ENCODE peak calls at places on chromosomes 5 and 9, in six cellular contexts. I, F, K, T, H and E are unnamed samples.
A peak's percentile ranks its signal among the peaks of the same experiment; 100 is the strongest.

GRCh38 chr5:79301046-79301712 is 65.2 kb downstream of the JMY start:
- DNase-seq in I (no peak), T (peak; percentile 78), F (peak; percentile 17), H (no peak), K (no peak), E (no peak)

GRCh38 chr5:167012281-167013034 is 1279.0 kb upstream of the WWC1 start:
- DNase-seq in H (no peak), K (no peak), I (no peak), F (no peak), T (no peak), E (no peak)

GRCh38 chr5:122076669-122077450 is 1.2 kb downstream of the LOX start:
- DNase-seq in H (peak; percentile 81), K (no peak), I (peak; percentile 85), T (peak; percentile 76), F (no peak), E (no peak)

GRCh38 chr5:117800261-117800660 is 1188.1 kb downstream of the DTWD2 start:
- DNase-seq in I (no peak), K (no peak), F (no peak), T (peak; percentile 51), H (no peak), E (no peak)

GRCh38 chr5:122183098-122183794 is 53.9 kb downstream of the ZNF474 start:
- DNase-seq in K (no peak), H (peak; percentile 90), T (peak; percentile 76), I (no peak), F (peak; percentile 70), E (peak; percentile 48)

GRCh38 chr5:179916523-179916922 is 8.8 kb upstream of the TBC1D9B start:
- DNase-seq in T (no peak), I (no peak), K (no peak), H (no peak), F (no peak), E (no peak)

GRCh38 chr9:109507421-109507838 is 9.3 kb upstream of the PTPN3 start:
- DNase-seq in K (no peak), H (peak; percentile 16), F (peak; percentile 73), T (peak; percentile 86), I (no peak), E (peak; percentile 60)

GRCh38 chr9:134601764-134602163 is 39.8 kb upstream of the COL5A1 start:
- DNase-seq in T (peak; percentile 67), I (no peak), K (no peak), H (no peak), F (no peak), E (peak; percentile 6)

DNA sequence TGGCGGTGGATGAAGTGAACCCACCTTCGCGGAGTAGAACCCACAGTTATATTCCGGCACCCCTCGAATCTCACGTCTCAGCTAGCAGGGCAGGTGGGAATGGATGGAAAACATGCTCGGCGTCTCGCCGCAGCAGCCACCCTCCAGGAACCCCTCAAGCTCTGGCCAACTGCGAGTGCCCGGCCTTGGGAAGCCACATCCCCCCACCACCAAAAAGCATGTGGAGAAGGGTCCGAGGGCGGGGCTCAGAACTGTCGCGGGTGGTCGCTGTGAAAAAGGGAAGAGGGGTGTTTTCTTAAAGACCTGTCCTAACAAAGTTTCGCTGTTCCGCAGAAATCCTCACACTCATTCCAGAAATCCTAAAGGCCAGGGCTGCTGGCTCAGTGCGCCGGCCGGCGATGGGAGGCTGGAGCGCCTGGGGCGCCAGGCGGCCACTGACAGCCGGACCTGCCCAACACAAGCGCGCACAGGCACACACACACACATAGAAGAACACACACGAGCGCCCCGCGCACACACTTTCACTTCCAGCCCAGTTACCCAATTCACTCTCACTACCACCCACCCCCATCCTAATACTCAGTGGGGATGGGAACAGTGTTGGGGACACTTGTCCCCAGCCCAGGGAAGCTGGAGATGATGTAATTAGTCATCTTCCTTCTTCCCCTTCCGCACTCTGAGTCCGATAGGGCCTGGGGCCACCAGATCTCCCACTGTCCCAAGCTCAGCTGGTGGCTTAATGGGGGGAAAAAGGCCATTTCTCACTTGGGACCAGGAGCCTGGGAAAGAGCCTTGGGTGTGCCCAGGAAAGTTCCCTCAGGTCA is 2.0 kb downstream of the EBF1 start:
- DNase-seq in I (peak; percentile 29), K (peak; percentile 68), F (peak; percentile 23), T (peak; percentile 25), H (no peak), E (peak; percentile 67)
- H3K4me3 ChIP-seq in I (no peak overlapping the region), K (peak overlapping the region; percentile 94), F (peak overlapping the region; percentile 52), T (no peak overlapping the region), H (peak overlapping the region; percentile 24), E (peak overlapping the region; percentile 69)

GRCh38 chr5:154611341-154611767 is 133.3 kb upstream of the HAND1 start:
- DNase-seq in K (no peak), I (no peak), F (no peak), T (peak; percentile 18), H (no peak), E (no peak)

GRCh38 chr5:154612666-154613065 is 134.6 kb upstream of the HAND1 start:
- DNase-seq in K (no peak), T (no peak), F (no peak), H (no peak), I (no peak), E (no peak)

GRCh38 chr5:154607746-154608145 is 129.7 kb upstream of the HAND1 start:
- DNase-seq in T (no peak), H (no peak), K (no peak), I (no peak), F (no peak), E (no peak)

GRCh38 chr5:154608531-154609011 is 130.5 kb upstream of the HAND1 start:
- DNase-seq in T (no peak), K (no peak), H (no peak), I (peak; percentile 91), F (no peak), E (no peak)

DNA sequence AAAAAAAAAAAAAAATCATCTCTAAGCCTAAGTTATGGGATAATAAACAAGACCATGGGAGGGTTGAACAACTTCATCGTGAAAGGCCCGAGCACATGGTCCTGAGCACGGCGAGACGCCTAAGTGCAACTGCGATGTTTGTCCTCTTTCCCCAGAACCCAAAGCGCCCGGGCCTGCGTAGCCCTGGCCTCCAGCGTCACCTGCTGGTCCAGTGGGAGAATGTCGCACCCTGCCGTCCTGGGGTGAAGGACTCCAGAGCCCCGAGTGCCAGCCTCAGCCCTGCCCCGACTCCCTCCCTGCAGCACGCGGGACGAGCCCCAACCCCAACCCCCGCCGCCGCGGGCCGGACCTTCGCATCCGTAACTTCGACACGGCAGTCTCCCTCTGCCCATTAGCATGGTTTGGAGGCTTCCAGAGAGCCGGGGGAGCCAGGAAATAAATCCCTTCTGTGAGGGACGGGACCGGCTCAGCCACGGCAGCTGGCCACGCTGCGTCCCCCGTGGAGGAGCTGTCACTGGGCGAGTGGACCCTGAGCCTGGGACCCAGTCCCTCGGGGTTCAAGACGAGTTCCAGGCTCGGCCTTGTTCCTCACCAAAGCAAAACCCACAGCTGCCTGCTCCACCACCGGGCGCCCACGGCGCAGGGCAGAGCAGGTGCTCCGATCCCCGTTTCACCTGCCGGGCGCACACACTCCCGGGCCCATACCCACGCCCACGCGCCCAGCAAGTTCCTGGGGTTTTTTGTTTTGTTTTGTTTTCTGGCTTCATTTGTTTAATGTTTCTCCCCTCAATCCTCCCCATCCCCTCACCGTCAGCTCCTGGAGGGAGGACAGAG is 132.5 kb upstream of the HAND1 start:
- DNase-seq in F (no peak), K (peak; percentile 58), H (peak; percentile 75), T (peak; percentile 59), I (peak; percentile 93), E (peak; percentile 81)
- H3K4me3 ChIP-seq in F (peak overlapping the region; percentile 29), K (no peak overlapping the region), H (peak overlapping the region; percentile 32), T (peak overlapping the region; percentile 4), I (no peak overlapping the region), E (peak overlapping the region; percentile 42)

GRCh38 chr9:34957492-34958410 is at the start of gene PHF24:
- DNase-seq in I (peak; percentile 14), H (no peak), F (no peak), K (no peak), T (no peak), E (peak; percentile 47)
- H3K4me3 ChIP-seq in I (no peak within 1 kb of the TSS), H (peak within 1 kb of the TSS; percentile 41), F (no peak within 1 kb of the TSS), K (no peak within 1 kb of the TSS), T (peak within 1 kb of the TSS; percentile 29), E (peak within 1 kb of the TSS; percentile 54)

DNA sequence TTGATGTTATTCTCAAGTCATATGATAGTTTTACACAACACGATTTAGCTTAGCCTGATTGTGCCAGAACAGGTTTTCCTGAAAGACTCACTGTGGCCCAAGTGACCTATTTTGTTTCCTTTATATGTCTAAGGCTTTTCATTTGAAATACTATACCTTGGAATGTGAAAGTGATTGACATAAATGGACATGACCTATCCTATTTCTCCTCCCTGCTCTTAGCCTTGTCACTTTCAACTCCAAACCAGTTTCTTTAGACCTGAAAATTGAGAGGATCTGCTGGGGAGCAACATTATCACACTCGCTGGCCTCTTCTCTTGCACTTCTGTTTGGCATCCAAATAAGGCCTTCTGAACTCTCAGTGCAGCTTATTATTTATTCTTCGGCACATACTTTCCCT is 496.8 kb downstream of the MAT2B start:
- DNase-seq in H (no peak), K (no peak), T (no peak), F (no peak), I (no peak), E (no peak)
- H3K4me3 ChIP-seq in H (no peak overlapping the region), K (no peak overlapping the region), T (no peak overlapping the region), F (no peak overlapping the region), I (no peak overlapping the region), E (no peak overlapping the region)

GRCh38 chr5:157265714-157266285 is at the start of gene CYFIP2:
- DNase-seq in K (peak; percentile 91), T (peak; percentile 4), H (peak; percentile 80), F (no peak), I (peak; percentile 74), E (peak; percentile 86)

GRCh38 chr5:157267766-157268480 is 2.0 kb downstream of the CYFIP2 start:
- DNase-seq in F (no peak), I (no peak), T (no peak), K (peak; percentile 55), H (no peak), E (no peak)

GRCh38 chr5:157269165-157269671 is 3.3 kb downstream of the CYFIP2 start:
- DNase-seq in I (peak; percentile 84), K (peak; percentile 49), H (no peak), F (no peak), T (no peak), E (no peak)

GRCh38 chr5:157266286-157267007 is 524 bp downstream of the CYFIP2 start:
- DNase-seq in H (peak; percentile 66), K (peak; percentile 75), F (no peak), I (peak; percentile 49), T (no peak), E (peak; percentile 76)

GRCh38 chr5:157267025-157267424 is 1.1 kb downstream of the CYFIP2 start:
- DNase-seq in F (no peak), K (no peak), I (no peak), H (no peak), T (no peak), E (no peak)
- H3K4me3 ChIP-seq in F (no peak overlapping the region), K (peak overlapping the region; percentile 82), I (no peak overlapping the region), H (no peak overlapping the region), T (no peak overlapping the region), E (peak overlapping the region; percentile 94)

DNA sequence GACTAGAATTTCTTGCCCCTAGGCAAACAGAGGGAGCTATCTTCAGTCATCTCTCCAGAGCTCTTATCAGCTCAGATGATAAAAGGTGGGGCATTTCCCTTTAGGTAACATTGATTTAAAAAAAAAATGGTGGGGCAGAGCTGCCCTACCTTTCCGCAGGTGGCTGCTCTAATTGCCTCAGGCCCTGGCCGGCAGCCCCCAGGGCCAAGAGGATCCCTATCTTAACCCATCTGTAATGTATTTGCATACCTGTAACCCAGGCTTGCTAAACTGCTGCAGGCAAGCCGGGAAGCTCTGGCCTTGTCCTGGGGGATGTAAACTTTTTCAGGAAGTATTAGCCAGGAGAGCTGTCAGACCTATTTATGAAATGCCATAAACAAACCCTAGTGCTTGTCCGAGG is 21.0 kb upstream of the ZSWIM6 start:
- DNase-seq in H (no peak), T (no peak), F (no peak), K (no peak), I (peak; percentile 72), E (no peak)
- H3K4me3 ChIP-seq in H (no peak overlapping the region), T (no peak overlapping the region), F (no peak overlapping the region), K (no peak overlapping the region), I (no peak overlapping the region), E (no peak overlapping the region)